ENCODE peak calls at places on chromosomes 12 and 14, in five cellular contexts. One of them, this sample, is unnamed. For H3K36me3, the result is how much of the 10 kb centered on the place peaks cover.

GRCh38 chr12:126055521-126055920 is 990.3 kb downstream of the AACS start:
- DNase-seq in cardiac muscle cell: no peak
- DNase-seq in psoas muscle: no peak
- DNase-seq in neuronal stem cell: no peak
- DNase-seq in adrenal gland: no peak
- DNase-seq in this sample: no peak

GRCh38 chr12:77746108-77746507 is 84.6 kb upstream of the NAV3 start:
- DNase-seq in cardiac muscle cell: peak
- DNase-seq in psoas muscle: no peak
- DNase-seq in neuronal stem cell: no peak
- DNase-seq in adrenal gland: no peak
- DNase-seq in this sample: no peak

GRCh38 chr12:132256646-132257045 is 72.7 kb downstream of the GALNT9 start:
- DNase-seq in adrenal gland: no peak
- DNase-seq in psoas muscle: no peak
- DNase-seq in neuronal stem cell: no peak
- DNase-seq in cardiac muscle cell: no peak
- DNase-seq in this sample: no peak

GRCh38 chr14:32258574-32258973 is 55.5 kb upstream of the RNU6-8 start:
- DNase-seq in cardiac muscle cell: peak
- DNase-seq in neuronal stem cell: no peak
- DNase-seq in psoas muscle: no peak
- DNase-seq in adrenal gland: no peak
- DNase-seq in this sample: no peak

GRCh38 chr12:38282886-38283285 is 33.7 kb upstream of the ALG10B start:
- DNase-seq in adrenal gland: no peak
- DNase-seq in psoas muscle: no peak
- DNase-seq in cardiac muscle cell: no peak
- DNase-seq in neuronal stem cell: no peak
- DNase-seq in this sample: no peak

GRCh38 chr14:54186821-54187365 is 209.9 kb upstream of the CDKN3 start:
- DNase-seq in psoas muscle: no peak
- DNase-seq in cardiac muscle cell: no peak
- DNase-seq in adrenal gland: no peak
- DNase-seq in neuronal stem cell: no peak
- DNase-seq in this sample: no peak

GRCh38 chr14:71266994-71267636 is 359.9 kb downstream of the PCNX1 start:
- DNase-seq in neuronal stem cell: no peak
- DNase-seq in cardiac muscle cell: peak
- DNase-seq in psoas muscle: no peak
- DNase-seq in adrenal gland: no peak
- DNase-seq in this sample: no peak

GRCh38 chr12:119354187-119354586 is 19.7 kb downstream of the CCDC60 start:
- DNase-seq in adrenal gland: no peak
- DNase-seq in psoas muscle: no peak
- DNase-seq in neuronal stem cell: no peak
- DNase-seq in cardiac muscle cell: no peak
- DNase-seq in this sample: no peak

GRCh38 chr12:20189767-20190166 is 178.6 kb upstream of the PDE3A start:
- DNase-seq in adrenal gland: no peak
- DNase-seq in psoas muscle: no peak
- DNase-seq in cardiac muscle cell: no peak
- DNase-seq in neuronal stem cell: no peak
- DNase-seq in this sample: no peak

GRCh38 chr14:92659765-92660561 is 88.5 kb downstream of the LGMN start:
- DNase-seq in psoas muscle: no peak
- DNase-seq in cardiac muscle cell: peak
- DNase-seq in neuronal stem cell: no peak
- DNase-seq in adrenal gland: peak
- DNase-seq in this sample: peak

GRCh38 chr14:64253672-64254071 is 40.5 kb downstream of the ESR2 start:
- DNase-seq in psoas muscle: no peak
- DNase-seq in neuronal stem cell: no peak
- DNase-seq in cardiac muscle cell: peak
- DNase-seq in adrenal gland: no peak
- DNase-seq in this sample: no peak

GRCh38 chr12:33967760-33968159 is 54.5 kb upstream of the ALG10 start:
- DNase-seq in cardiac muscle cell: no peak
- DNase-seq in adrenal gland: no peak
- DNase-seq in psoas muscle: no peak
- DNase-seq in neuronal stem cell: no peak
- DNase-seq in this sample: no peak

GRCh38 chr14:51473808-51474207 is 177.9 kb upstream of the FRMD6 start:
- DNase-seq in cardiac muscle cell: no peak
- DNase-seq in adrenal gland: no peak
- DNase-seq in neuronal stem cell: no peak
- DNase-seq in psoas muscle: no peak
- DNase-seq in this sample: no peak

GRCh38 chr12:46661161-46661845 is 164.5 kb downstream of the SLC38A4 start:
- DNase-seq in psoas muscle: no peak
- DNase-seq in adrenal gland: peak
- DNase-seq in neuronal stem cell: peak
- DNase-seq in cardiac muscle cell: peak
- DNase-seq in this sample: no peak

GRCh38 chr12:26633591-26634210 is 199.3 kb downstream of the ITPR2 start:
- DNase-seq in adrenal gland: peak
- DNase-seq in psoas muscle: no peak
- DNase-seq in neuronal stem cell: no peak
- DNase-seq in cardiac muscle cell: peak
- DNase-seq in this sample: no peak

GRCh38 chr14:52313903-52314481 is at the start of gene PTGER2:
- DNase-seq in psoas muscle: peak
- DNase-seq in cardiac muscle cell: peak
- DNase-seq in adrenal gland: peak
- DNase-seq in neuronal stem cell: peak
- DNase-seq in this sample: peak

GRCh38 chr14:68527329-68527851 is 265.5 kb downstream of the ZFP36L1 start:
- DNase-seq in cardiac muscle cell: no peak
- DNase-seq in psoas muscle: no peak
- DNase-seq in adrenal gland: no peak
- DNase-seq in neuronal stem cell: no peak
- DNase-seq in this sample: no peak

GRCh38 chr12:111056618-111057521 is 136.5 kb upstream of the MYL2 start:
- DNase-seq in psoas muscle: no peak
- DNase-seq in adrenal gland: peak
- DNase-seq in cardiac muscle cell: no peak
- DNase-seq in neuronal stem cell: no peak
- DNase-seq in this sample: no peak

GRCh38 chr12:60235261-60235660 is 639.4 kb downstream of the SLC16A7 start:
- DNase-seq in adrenal gland: no peak
- DNase-seq in cardiac muscle cell: no peak
- DNase-seq in neuronal stem cell: no peak
- DNase-seq in psoas muscle: no peak
- DNase-seq in this sample: no peak

GRCh38 chr14:104776961-104777807 is 18.4 kb downstream of the AKT1 start:
- DNase-seq in adrenal gland: no peak
- DNase-seq in psoas muscle: no peak
- DNase-seq in cardiac muscle cell: no peak
- DNase-seq in neuronal stem cell: no peak
- DNase-seq in this sample: no peak

GRCh38 chr14:68727315-68728078 is 65.4 kb downstream of the ZFP36L1 start:
- DNase-seq in cardiac muscle cell: peak
- DNase-seq in psoas muscle: no peak
- DNase-seq in adrenal gland: no peak
- DNase-seq in neuronal stem cell: no peak
- DNase-seq in this sample: no peak

GRCh38 chr12:67287311-67287710 is 18.2 kb downstream of the CAND1 start:
- DNase-seq in cardiac muscle cell: no peak
- DNase-seq in adrenal gland: no peak
- DNase-seq in neuronal stem cell: no peak
- DNase-seq in psoas muscle: no peak
- DNase-seq in this sample: no peak
- H3K36me3 ChIP-seq in cardiac muscle cell: under half
- H3K36me3 ChIP-seq in adrenal gland: under half
- H3K36me3 ChIP-seq in neuronal stem cell: half or more
- H3K36me3 ChIP-seq in psoas muscle: under half
- H3K36me3 ChIP-seq in this sample: under half

GRCh38 chr14:102434647-102435175 is 72.0 kb downstream of the TECPR2 start:
- DNase-seq in psoas muscle: no peak
- DNase-seq in adrenal gland: no peak
- DNase-seq in neuronal stem cell: no peak
- DNase-seq in cardiac muscle cell: no peak
- DNase-seq in this sample: no peak

GRCh38 chr14:102426796-102427195 is 64.1 kb downstream of the TECPR2 start:
- DNase-seq in cardiac muscle cell: no peak
- DNase-seq in adrenal gland: no peak
- DNase-seq in psoas muscle: no peak
- DNase-seq in neuronal stem cell: no peak
- DNase-seq in this sample: no peak

GRCh38 chr14:102431751-102432150 is 69.0 kb downstream of the TECPR2 start:
- DNase-seq in adrenal gland: no peak
- DNase-seq in psoas muscle: no peak
- DNase-seq in cardiac muscle cell: no peak
- DNase-seq in neuronal stem cell: no peak
- DNase-seq in this sample: no peak

GRCh38 chr14:102427642-102428041 is 64.9 kb downstream of the TECPR2 start:
- DNase-seq in cardiac muscle cell: no peak
- DNase-seq in psoas muscle: no peak
- DNase-seq in adrenal gland: no peak
- DNase-seq in neuronal stem cell: no peak
- DNase-seq in this sample: no peak

DNA sequence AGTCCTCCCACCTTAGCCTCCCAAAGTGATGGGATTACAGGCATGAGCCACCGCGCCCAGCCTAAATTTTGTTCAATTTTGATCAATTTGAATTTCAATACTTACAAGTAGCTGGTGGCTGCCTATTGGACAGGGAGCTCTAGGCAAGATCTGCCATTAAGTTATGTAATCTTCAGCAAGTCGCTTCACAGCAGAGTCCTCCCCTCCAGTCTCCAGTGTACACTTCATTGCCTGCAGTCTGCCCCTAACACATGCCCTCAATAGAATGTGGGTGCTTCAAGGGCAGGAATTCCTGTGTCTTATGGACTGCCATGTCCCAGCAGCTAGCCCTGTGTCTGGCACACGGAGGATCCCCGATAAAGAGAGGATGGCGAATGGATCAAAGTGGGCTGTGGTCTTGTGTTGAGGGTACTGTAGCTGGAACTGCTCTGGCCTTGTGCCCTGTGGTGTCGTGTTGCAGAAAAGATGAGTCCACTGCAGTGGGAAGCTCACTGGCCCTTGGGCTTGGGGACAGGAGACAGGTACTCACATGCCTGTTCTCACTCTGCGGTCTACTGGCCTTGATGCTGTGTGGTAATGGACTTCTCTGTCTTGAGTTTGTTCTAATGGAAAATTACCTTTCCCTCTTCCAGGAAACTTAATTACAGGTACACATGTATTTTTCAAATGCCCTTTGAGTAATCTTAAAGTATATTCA is 67.6 kb downstream of the TECPR2 start:
- DNase-seq in neuronal stem cell: no peak
- DNase-seq in adrenal gland: no peak
- DNase-seq in psoas muscle: no peak
- DNase-seq in cardiac muscle cell: no peak
- DNase-seq in this sample: no peak
- H3K36me3 ChIP-seq in neuronal stem cell: half or more
- H3K36me3 ChIP-seq in adrenal gland: under half
- H3K36me3 ChIP-seq in psoas muscle: under half
- H3K36me3 ChIP-seq in cardiac muscle cell: under half
- H3K36me3 ChIP-seq in this sample: half or more

DNA sequence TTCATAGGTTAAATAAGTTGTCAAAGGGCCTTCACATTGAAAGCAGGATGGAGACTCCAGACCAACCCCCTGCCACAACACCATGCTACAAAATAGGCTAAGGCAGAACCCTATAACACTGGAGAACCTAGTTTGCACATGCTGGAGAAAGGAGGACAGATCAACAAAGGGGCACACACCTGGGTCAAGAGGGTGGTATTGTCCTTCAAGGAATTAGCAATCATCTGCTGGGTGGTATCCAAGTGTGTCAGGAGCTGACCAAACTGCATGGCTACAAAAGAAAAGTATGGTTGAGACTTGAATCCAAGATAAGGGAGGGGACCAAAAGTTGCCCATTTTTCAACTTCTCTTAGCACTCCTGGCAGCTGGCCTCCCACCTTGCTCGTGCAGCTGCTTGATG is 9.2 kb downstream of the MBD6 start:
- DNase-seq in neuronal stem cell: no peak
- DNase-seq in adrenal gland: no peak
- DNase-seq in psoas muscle: no peak
- DNase-seq in cardiac muscle cell: no peak
- DNase-seq in this sample: no peak
- H3K36me3 ChIP-seq in neuronal stem cell: half or more
- H3K36me3 ChIP-seq in adrenal gland: under half
- H3K36me3 ChIP-seq in psoas muscle: under half
- H3K36me3 ChIP-seq in cardiac muscle cell: half or more
- H3K36me3 ChIP-seq in this sample: half or more

GRCh38 chr12:113095405-113095804 is 38.9 kb downstream of the DTX1 start:
- DNase-seq in adrenal gland: no peak
- DNase-seq in neuronal stem cell: no peak
- DNase-seq in cardiac muscle cell: no peak
- DNase-seq in psoas muscle: no peak
- DNase-seq in this sample: no peak
- H3K36me3 ChIP-seq in adrenal gland: under half
- H3K36me3 ChIP-seq in neuronal stem cell: under half
- H3K36me3 ChIP-seq in cardiac muscle cell: under half
- H3K36me3 ChIP-seq in psoas muscle: under half
- H3K36me3 ChIP-seq in this sample: under half

DNA sequence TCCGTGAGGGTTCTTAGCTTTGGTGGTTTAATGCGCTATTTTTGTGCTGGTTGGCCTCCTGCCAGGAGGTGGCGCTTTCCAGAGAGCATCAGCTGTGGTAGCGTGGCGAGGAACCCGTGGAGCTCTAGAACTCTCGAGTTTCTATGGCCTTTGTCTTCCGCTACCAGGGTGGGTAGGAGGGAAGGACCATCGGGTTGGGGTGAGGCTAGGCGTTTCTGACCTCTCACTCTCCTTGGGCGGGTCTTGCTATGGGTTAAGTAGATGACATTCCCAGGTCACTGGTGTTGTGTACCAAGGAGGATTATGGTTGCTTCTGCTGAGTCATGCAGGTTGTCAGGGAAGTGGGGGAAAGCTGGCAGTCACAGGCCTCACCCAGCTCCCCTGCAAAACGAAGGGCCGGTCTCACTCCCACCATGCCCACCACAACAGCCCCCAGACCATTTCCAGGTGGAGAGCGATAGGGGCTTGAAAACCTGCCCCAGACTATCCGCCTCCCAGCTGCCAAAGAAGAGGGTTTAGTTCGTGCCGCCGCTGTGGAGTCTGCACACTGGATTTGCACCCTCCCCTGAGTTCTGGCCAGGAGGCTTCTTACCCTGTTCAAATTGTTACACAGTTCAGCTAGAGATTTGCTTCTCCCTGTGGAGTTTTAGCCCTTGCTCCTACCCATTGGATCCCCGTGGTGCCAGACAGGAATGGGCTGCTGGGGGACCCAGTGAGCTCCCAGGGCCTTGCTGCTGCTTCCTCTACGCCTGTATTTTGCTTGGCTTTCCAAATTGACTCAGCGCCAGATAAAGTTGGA is 21.9 kb downstream of the RNFT2 start:
- DNase-seq in adrenal gland: no peak
- DNase-seq in psoas muscle: no peak
- DNase-seq in cardiac muscle cell: peak
- DNase-seq in neuronal stem cell: no peak
- DNase-seq in this sample: no peak
- H3K36me3 ChIP-seq in adrenal gland: under half
- H3K36me3 ChIP-seq in psoas muscle: under half
- H3K36me3 ChIP-seq in cardiac muscle cell: under half
- H3K36me3 ChIP-seq in neuronal stem cell: half or more
- H3K36me3 ChIP-seq in this sample: under half